ENCODE peak calls at places on chromosomes 13 and 19, in eight cellular contexts. P is Panc1; W is left ventricle myocardium inferior; Y is ascending aorta; F is cardiac muscle cell; B is lower lobe of right lung; I is CD8-positive, alpha-beta T cell; M is body of pancreas. O is an unnamed sample.
A peak's percentile ranks its signal among the peaks of the same experiment; 100 is the strongest.

GRCh38 chr19:19654441-19654840 is 9.0 kb downstream of the ATP13A1 start:
- DNase-seq in F (no peak), P (no peak), M (no peak), Y (no peak), W (no peak), B (no peak), I (no peak), O (no peak)

GRCh38 chr13:48412100-48412556 is 785 bp downstream of the LPAR6 start:
- DNase-seq in Y (no peak), F (peak; percentile 44), P (no peak), W (no peak), M (no peak), I (no peak), B (no peak), O (no peak)

GRCh38 chr13:79522583-79522982 is 41.6 kb downstream of the NDFIP2 start:
- DNase-seq in P (no peak), F (peak; percentile 71), I (no peak), B (no peak), M (no peak), W (no peak), Y (no peak), O (no peak)

GRCh38 chr13:51549050-51549449 is 35.2 kb upstream of the WDFY2 start:
- DNase-seq in P (no peak), B (peak; percentile 65), F (no peak), W (no peak), M (peak; percentile 18), Y (no peak), I (no peak), O (peak; percentile 61)

GRCh38 chr13:51681037-51681678 is 96.9 kb downstream of the WDFY2 start:
- DNase-seq in P (peak; percentile 28), I (no peak), Y (no peak), W (no peak), B (no peak), M (no peak), F (peak; percentile 55), O (no peak)

GRCh38 chr19:9467161-9467560 is 31.3 kb downstream of the ZNF560 start:
- DNase-seq in M (no peak), P (no peak), I (no peak), F (no peak), W (no peak), B (no peak), Y (no peak), O (no peak)

GRCh38 chr19:45484273-45484945 is 12.4 kb downstream of the RTN2 start:
- DNase-seq in Y (no peak), F (peak; percentile 60), I (no peak), P (no peak), M (no peak), W (no peak), B (no peak), O (no peak)

GRCh38 chr13:37295046-37295445 is 189.6 kb upstream of the CSNK1A1L start:
- DNase-seq in B (no peak), W (peak; percentile 60), Y (no peak), P (no peak), M (no peak), I (no peak), F (peak; percentile 54), O (peak; percentile 30)

GRCh38 chr19:4889034-4889825 is 13.5 kb downstream of the ARRDC5 start:
- DNase-seq in Y (no peak), F (peak; percentile 45), I (no peak), M (no peak), W (no peak), B (no peak), P (no peak), O (no peak)

GRCh38 chr19:28523619-28524018 is 689.3 kb downstream of the UQCRFS1 start:
- DNase-seq in B (no peak), I (no peak), W (no peak), Y (no peak), M (no peak), F (no peak), P (no peak), O (no peak)

GRCh38 chr13:64272681-64273080 is 2857.0 kb upstream of the PCDH20 start:
- DNase-seq in F (no peak), P (no peak), B (no peak), M (no peak), W (no peak), Y (no peak), I (no peak), O (no peak)

GRCh38 chr19:33778089-33778791 is 18.4 kb upstream of the KCTD15 start:
- DNase-seq in P (peak; percentile 67), M (peak; percentile 87), I (peak; percentile 76), W (peak; percentile 83), Y (no peak), B (peak; percentile 90), F (peak; percentile 82), O (peak; percentile 85)

GRCh38 chr13:48412881-48413351 is at the start of gene LPAR6:
- DNase-seq in B (no peak), M (no peak), F (peak; percentile 87), Y (no peak), P (no peak), I (no peak), W (no peak), O (no peak)

GRCh38 chr13:28161370-28161769 is 23.0 kb downstream of the PAN3 start:
- DNase-seq in W (no peak), I (no peak), M (no peak), B (no peak), F (peak; percentile 26), P (no peak), Y (no peak), O (no peak)

GRCh38 chr19:34180709-34181108 is 8.4 kb downstream of the LSM14A start:
- DNase-seq in M (no peak), B (no peak), W (no peak), P (no peak), Y (no peak), I (no peak), F (no peak), O (no peak)

GRCh38 chr13:39818953-39819352 is 163.5 kb downstream of the COG6 start:
- DNase-seq in W (no peak), Y (no peak), I (no peak), M (no peak), B (no peak), P (no peak), F (peak; percentile 4), O (no peak)

GRCh38 chr13:65410791-65411190 is 1819.3 kb downstream of the PCDH9 start:
- DNase-seq in W (no peak), I (no peak), B (no peak), F (no peak), P (no peak), M (no peak), Y (no peak), O (no peak)

GRCh38 chr19:40756502-40757110 is 5.6 kb downstream of the SNRPA start:
- DNase-seq in P (no peak), F (no peak), B (no peak), Y (no peak), W (no peak), I (peak; percentile 67), M (no peak), O (no peak)

GRCh38 chr13:103557878-103558277 is 491.7 kb upstream of the SLC10A2 start:
- DNase-seq in B (no peak), M (no peak), W (no peak), P (no peak), Y (no peak), I (no peak), F (no peak), O (no peak)

GRCh38 chr13:103556681-103557080 is 490.5 kb upstream of the SLC10A2 start:
- DNase-seq in W (no peak), B (no peak), P (no peak), F (no peak), I (no peak), Y (no peak), M (no peak), O (no peak)
- TF ChIP-seq CTCF in W (no peak), B (no peak), P (no peak), F (no peak), I (no peak), Y (no peak), M (no peak), O (no peak)

DNA sequence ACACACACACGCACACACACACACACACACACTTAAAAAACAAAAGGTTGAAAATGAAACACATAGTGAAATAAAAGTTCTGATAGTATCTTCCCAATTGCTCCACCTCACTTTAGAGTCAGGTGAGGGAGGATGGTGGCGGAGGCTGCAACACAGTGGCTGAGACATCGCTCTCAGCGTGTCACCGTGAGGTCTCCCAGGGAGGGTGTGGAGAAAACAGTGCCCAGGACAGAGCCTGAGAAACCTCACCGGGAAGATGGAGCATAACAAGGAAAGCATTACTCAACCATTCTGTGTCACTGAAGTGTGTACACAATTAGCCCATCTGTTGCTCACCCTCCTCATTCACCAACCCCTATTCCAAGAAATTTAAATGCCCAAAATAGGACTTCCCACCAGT is 111.4 kb upstream of the USP29 start:
- DNase-seq in M (no peak), F (no peak), I (no peak), Y (no peak), W (no peak), P (no peak), B (no peak), O (no peak)
- H3K4me1 ChIP-seq in M (no peaks in the 10 kb centered on the region), F (no peaks in the 10 kb centered on the region), I (no peaks in the 10 kb centered on the region), Y (no peaks in the 10 kb centered on the region), W (no peaks in the 10 kb centered on the region), P (no peaks in the 10 kb centered on the region), B (no peaks in the 10 kb centered on the region), O (no peaks in the 10 kb centered on the region)

GRCh38 chr19:14318873-14319272 is 62.4 kb upstream of the ADGRE5 start:
- DNase-seq in I (no peak), Y (no peak), W (no peak), M (no peak), B (peak; percentile 50), F (no peak), P (no peak), O (no peak)

GRCh38 chr19:14317157-14317556 is 64.1 kb upstream of the ADGRE5 start:
- DNase-seq in Y (no peak), B (no peak), F (no peak), I (no peak), P (no peak), M (no peak), W (no peak), O (no peak)

GRCh38 chr19:14320253-14320652 is 61.0 kb upstream of the ADGRE5 start:
- DNase-seq in M (no peak), I (no peak), W (no peak), P (no peak), F (no peak), B (no peak), Y (no peak), O (no peak)

GRCh38 chr19:14310055-14310454 is 71.2 kb upstream of the ADGRE5 start:
- DNase-seq in F (no peak), W (no peak), I (no peak), P (no peak), B (no peak), M (no peak), Y (no peak), O (no peak)

GRCh38 chr19:14315433-14315832 is 65.8 kb upstream of the ADGRE5 start:
- DNase-seq in P (no peak), W (no peak), B (no peak), Y (no peak), I (no peak), M (no peak), F (no peak), O (no peak)
- TF ChIP-seq CTCF in P (no peak), W (no peak), B (no peak), Y (no peak), I (no peak), M (no peak), F (peak; percentile 23), O (no peak)

DNA sequence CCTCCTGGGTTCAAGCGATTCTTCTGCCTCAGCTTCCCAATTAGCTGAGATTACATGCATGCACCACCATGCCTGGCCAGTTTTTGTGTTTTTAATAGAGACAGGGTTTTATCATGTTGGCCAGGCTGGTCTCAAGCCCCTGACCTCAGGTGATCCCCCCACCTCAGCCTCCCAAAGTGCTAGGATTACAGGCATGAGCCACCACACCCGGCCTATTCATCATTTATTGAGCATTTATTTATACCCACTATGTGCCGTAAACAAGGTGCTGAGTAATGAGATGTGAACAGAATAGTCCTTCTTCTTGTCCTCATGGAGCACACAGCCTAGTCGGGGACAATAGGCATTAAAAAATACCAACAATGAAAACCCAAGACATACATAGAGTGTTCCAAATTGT is 25.6 kb downstream of the ACTN4 start:
- DNase-seq in M (no peak), F (no peak), W (no peak), P (no peak), B (no peak), Y (no peak), I (no peak), O (no peak)
- H3K4me1 ChIP-seq in M (peaks cover 94% of the 10 kb centered on the region), F (peaks cover 62% of the 10 kb centered on the region), W (peaks cover 96% of the 10 kb centered on the region), P (peaks cover 92% of the 10 kb centered on the region), B (peaks cover 85% of the 10 kb centered on the region), Y (peaks cover 29% of the 10 kb centered on the region), I (peaks cover 33% of the 10 kb centered on the region), O (peaks cover 88% of the 10 kb centered on the region)

O was measured in left lung.